ENCODE peak calls at places on chromosome 14, in nine cellular contexts. I is GM12892; V is GOT3; U is neural crest cell; F is hypothalamus; E is CD8-positive, alpha-beta memory T cell; W is NCI-H774; Y is stimulated activated CD4-positive, alpha-beta T cell treated with anti-CD3 and anti-CD28 coated beads, TNF-alpha, amount 100 ng/mL, for 1 hour; P is MM.1S. Q is an unnamed sample.

GRCh38 chr14:70515796-70516195 is 19.0 kb downstream of the ADAM20 start:
- DNase-seq in I (no peak), W (no peak), P (no peak), U (no peak), V (no peak), E (no peak), Y (no peak), F (no peak), Q (no peak)

GRCh38 chr14:61698216-61698980 is 3.1 kb downstream of the HIF1A start:
- DNase-seq in V (no peak), F (no peak), W (no peak), Y (no peak), I (no peak), P (no peak), U (no peak), E (no peak), Q (no peak)

GRCh38 chr14:61247935-61248334 is 33.2 kb downstream of the TMEM30B start:
- DNase-seq in U (no peak), F (no peak), V (no peak), P (no peak), I (no peak), E (no peak), W (no peak), Y (no peak), Q (no peak)

GRCh38 chr14:31283568-31284252 is 76.1 kb upstream of the HECTD1 start:
- DNase-seq in Y (no peak), U (no peak), V (no peak), F (no peak), E (no peak), I (no peak), W (no peak), P (no peak), Q (no peak)

GRCh38 chr14:56812364-56813103 is 2.3 kb upstream of the OTX2 start:
- DNase-seq in I (no peak), W (no peak), V (no peak), P (no peak), E (no peak), Y (no peak), U (no peak), F (no peak), Q (no peak)

GRCh38 chr14:100832311-100832960 is 6.5 kb downstream of the MEG3 start:
- DNase-seq in U (no peak), F (no peak), Y (no peak), W (no peak), P (no peak), V (no peak), I (no peak), E (peak), Q (no peak)

GRCh38 chr14:50875359-50876090 is 3.7 kb downstream of the ABHD12B start:
- DNase-seq in P (peak), V (no peak), W (no peak), F (no peak), U (no peak), I (no peak), Y (peak), E (peak), Q (no peak)

GRCh38 chr14:78316058-78316457 is 145.9 kb downstream of the NRXN3 start:
- DNase-seq in V (no peak), P (no peak), U (no peak), E (no peak), F (no peak), W (no peak), I (no peak), Y (no peak), Q (no peak)

GRCh38 chr14:103520657-103521437 is 1.8 kb downstream of the CKB start:
- DNase-seq in V (peak), P (peak), E (peak), F (peak), I (no peak), U (peak), W (peak), Y (peak), Q (no peak)

GRCh38 chr14:91354979-91355685 is 62.5 kb downstream of the CCDC88C start:
- DNase-seq in Y (no peak), V (no peak), P (peak), W (peak), F (no peak), E (peak), U (peak), I (no peak), Q (no peak)

GRCh38 chr14:24935796-24936195 is 114.2 kb downstream of the STXBP6 start:
- DNase-seq in E (no peak), F (no peak), P (no peak), I (no peak), Y (no peak), W (no peak), V (no peak), U (no peak), Q (no peak)

GRCh38 chr14:23568600-23569310 is 1.2 kb upstream of the AP1G2 start:
- DNase-seq in E (no peak), V (no peak), I (no peak), F (no peak), Y (no peak), P (no peak), U (no peak), W (no peak), Q (no peak)

GRCh38 chr14:65185859-65186258 is 83.5 kb upstream of the MAX start:
- DNase-seq in Y (no peak), W (no peak), U (no peak), F (no peak), I (no peak), E (no peak), V (no peak), P (no peak), Q (no peak)

GRCh38 chr14:84806627-84807026 is 723.3 kb upstream of the FLRT2 start:
- DNase-seq in V (no peak), U (no peak), P (no peak), W (no peak), F (no peak), Y (no peak), E (no peak), I (no peak), Q (no peak)

GRCh38 chr14:92930737-92931602 is 8.0 kb downstream of the CHGA start:
- DNase-seq in I (no peak), W (no peak), E (no peak), F (no peak), P (no peak), Y (no peak), U (no peak), V (no peak), Q (no peak)

GRCh38 chr14:33127531-33127930 is 188.9 kb downstream of the NPAS3 start:
- DNase-seq in E (no peak), Y (no peak), V (no peak), P (no peak), I (no peak), F (no peak), W (no peak), U (no peak), Q (no peak)